ENCODE peak calls at places on chromosomes 3 and 15, in six cellular contexts. One of them, this sample, is unnamed.

GRCh38 chr3:171862993-171863521 is 19.9 kb downstream of the TMEM212 start:
- DNase-seq in thoracic aorta: no peak
- DNase-seq in activated CD8-positive, alpha-beta memory T cell treated with anti-CD3 and anti-CD28 coated beads for 48 hours: no peak
- DNase-seq in RPMI7951: peak
- DNase-seq in EH: peak
- DNase-seq in SK-N-SH: no peak
- DNase-seq in this sample: no peak

GRCh38 chr3:25460751-25461150 is 32.7 kb downstream of the RARB start:
- DNase-seq in thoracic aorta: no peak
- DNase-seq in activated CD8-positive, alpha-beta memory T cell treated with anti-CD3 and anti-CD28 coated beads for 48 hours: no peak
- DNase-seq in RPMI7951: no peak
- DNase-seq in EH: no peak
- DNase-seq in SK-N-SH: no peak
- DNase-seq in this sample: no peak

GRCh38 chr3:28139967-28140634 is 101.3 kb upstream of the CMC1 start:
- DNase-seq in thoracic aorta: no peak
- DNase-seq in activated CD8-positive, alpha-beta memory T cell treated with anti-CD3 and anti-CD28 coated beads for 48 hours: no peak
- DNase-seq in RPMI7951: no peak
- DNase-seq in EH: no peak
- DNase-seq in SK-N-SH: no peak
- DNase-seq in this sample: no peak

GRCh38 chr3:177491301-177492031 is 294.2 kb upstream of the TBL1XR1 start:
- DNase-seq in thoracic aorta: no peak
- DNase-seq in activated CD8-positive, alpha-beta memory T cell treated with anti-CD3 and anti-CD28 coated beads for 48 hours: no peak
- DNase-seq in RPMI7951: peak
- DNase-seq in EH: peak
- DNase-seq in SK-N-SH: peak
- DNase-seq in this sample: no peak

GRCh38 chr3:30187366-30187765 is 419.0 kb upstream of the TGFBR2 start:
- DNase-seq in thoracic aorta: no peak
- DNase-seq in activated CD8-positive, alpha-beta memory T cell treated with anti-CD3 and anti-CD28 coated beads for 48 hours: no peak
- DNase-seq in RPMI7951: no peak
- DNase-seq in EH: peak
- DNase-seq in SK-N-SH: no peak
- DNase-seq in this sample: no peak

GRCh38 chr15:33031324-33031736 is 163.2 kb downstream of the FMN1 start:
- DNase-seq in thoracic aorta: no peak
- DNase-seq in activated CD8-positive, alpha-beta memory T cell treated with anti-CD3 and anti-CD28 coated beads for 48 hours: no peak
- DNase-seq in RPMI7951: peak
- DNase-seq in EH: peak
- DNase-seq in SK-N-SH: no peak
- DNase-seq in this sample: no peak

GRCh38 chr3:129705274-129705673 is 98.8 kb upstream of the PLXND1 start:
- DNase-seq in thoracic aorta: no peak
- DNase-seq in activated CD8-positive, alpha-beta memory T cell treated with anti-CD3 and anti-CD28 coated beads for 48 hours: no peak
- DNase-seq in RPMI7951: no peak
- DNase-seq in EH: no peak
- DNase-seq in SK-N-SH: no peak
- DNase-seq in this sample: no peak

GRCh38 chr3:16658004-16658932 is 53.0 kb upstream of the DAZL start:
- DNase-seq in thoracic aorta: no peak
- DNase-seq in activated CD8-positive, alpha-beta memory T cell treated with anti-CD3 and anti-CD28 coated beads for 48 hours: no peak
- DNase-seq in RPMI7951: no peak
- DNase-seq in EH: peak
- DNase-seq in SK-N-SH: peak
- DNase-seq in this sample: no peak

GRCh38 chr3:118102737-118103136 is 931.9 kb downstream of the IGSF11 start:
- DNase-seq in thoracic aorta: no peak
- DNase-seq in activated CD8-positive, alpha-beta memory T cell treated with anti-CD3 and anti-CD28 coated beads for 48 hours: no peak
- DNase-seq in RPMI7951: peak
- DNase-seq in EH: no peak
- DNase-seq in SK-N-SH: no peak
- DNase-seq in this sample: no peak

GRCh38 chr3:152399374-152399773 is 130.6 kb downstream of the MBNL1 start:
- DNase-seq in thoracic aorta: no peak
- DNase-seq in activated CD8-positive, alpha-beta memory T cell treated with anti-CD3 and anti-CD28 coated beads for 48 hours: no peak
- DNase-seq in RPMI7951: peak
- DNase-seq in EH: peak
- DNase-seq in SK-N-SH: no peak
- DNase-seq in this sample: no peak

GRCh38 chr3:88195951-88196434 is 46.2 kb downstream of the C3orf38 start:
- DNase-seq in thoracic aorta: no peak
- DNase-seq in activated CD8-positive, alpha-beta memory T cell treated with anti-CD3 and anti-CD28 coated beads for 48 hours: no peak
- DNase-seq in RPMI7951: peak
- DNase-seq in EH: peak
- DNase-seq in SK-N-SH: no peak
- DNase-seq in this sample: no peak

GRCh38 chr3:109369510-109369909 is 32.2 kb upstream of the DPPA4 start:
- DNase-seq in thoracic aorta: no peak
- DNase-seq in activated CD8-positive, alpha-beta memory T cell treated with anti-CD3 and anti-CD28 coated beads for 48 hours: no peak
- DNase-seq in RPMI7951: peak
- DNase-seq in EH: no peak
- DNase-seq in SK-N-SH: no peak
- DNase-seq in this sample: no peak

GRCh38 chr15:101256756-101257155 is 4.9 kb upstream of the CHSY1 start:
- DNase-seq in thoracic aorta: no peak
- DNase-seq in activated CD8-positive, alpha-beta memory T cell treated with anti-CD3 and anti-CD28 coated beads for 48 hours: no peak
- DNase-seq in RPMI7951: no peak
- DNase-seq in EH: no peak
- DNase-seq in SK-N-SH: no peak
- DNase-seq in this sample: no peak

GRCh38 chr3:194323785-194324735 is 27.1 kb downstream of the CPN2 start:
- DNase-seq in thoracic aorta: no peak
- DNase-seq in activated CD8-positive, alpha-beta memory T cell treated with anti-CD3 and anti-CD28 coated beads for 48 hours: no peak
- DNase-seq in RPMI7951: peak
- DNase-seq in EH: peak
- DNase-seq in SK-N-SH: peak
- DNase-seq in this sample: no peak

GRCh38 chr3:16171009-16171408 is 3.5 kb upstream of the GALNT15 start:
- DNase-seq in thoracic aorta: no peak
- DNase-seq in activated CD8-positive, alpha-beta memory T cell treated with anti-CD3 and anti-CD28 coated beads for 48 hours: no peak
- DNase-seq in RPMI7951: no peak
- DNase-seq in EH: peak
- DNase-seq in SK-N-SH: no peak
- DNase-seq in this sample: no peak

GRCh38 chr3:17967111-17967510 is 224.7 kb upstream of the TBC1D5 start:
- DNase-seq in thoracic aorta: no peak
- DNase-seq in activated CD8-positive, alpha-beta memory T cell treated with anti-CD3 and anti-CD28 coated beads for 48 hours: no peak
- DNase-seq in RPMI7951: no peak
- DNase-seq in EH: no peak
- DNase-seq in SK-N-SH: no peak
- DNase-seq in this sample: no peak

GRCh38 chr3:157542711-157543485 is 39.7 kb upstream of the VEPH1 start:
- DNase-seq in thoracic aorta: no peak
- DNase-seq in activated CD8-positive, alpha-beta memory T cell treated with anti-CD3 and anti-CD28 coated beads for 48 hours: no peak
- DNase-seq in RPMI7951: peak
- DNase-seq in EH: peak
- DNase-seq in SK-N-SH: peak
- DNase-seq in this sample: peak

GRCh38 chr3:69329897-69330296 is 56.0 kb downstream of the FRMD4B start:
- DNase-seq in thoracic aorta: no peak
- DNase-seq in activated CD8-positive, alpha-beta memory T cell treated with anti-CD3 and anti-CD28 coated beads for 48 hours: no peak
- DNase-seq in RPMI7951: no peak
- DNase-seq in EH: peak
- DNase-seq in SK-N-SH: no peak
- DNase-seq in this sample: no peak

GRCh38 chr15:71295242-71296031 is 180.2 kb downstream of the THSD4 start:
- DNase-seq in thoracic aorta: no peak
- DNase-seq in activated CD8-positive, alpha-beta memory T cell treated with anti-CD3 and anti-CD28 coated beads for 48 hours: no peak
- DNase-seq in RPMI7951: peak
- DNase-seq in EH: peak
- DNase-seq in SK-N-SH: no peak
- DNase-seq in this sample: no peak

GRCh38 chr3:42960282-42960681 is 18.8 kb upstream of the GASK1A start:
- DNase-seq in thoracic aorta: no peak
- DNase-seq in activated CD8-positive, alpha-beta memory T cell treated with anti-CD3 and anti-CD28 coated beads for 48 hours: no peak
- DNase-seq in RPMI7951: peak
- DNase-seq in EH: peak
- DNase-seq in SK-N-SH: no peak
- DNase-seq in this sample: no peak

GRCh38 chr3:159877924-159878323 is 110.7 kb upstream of the IL12A start:
- DNase-seq in thoracic aorta: no peak
- DNase-seq in activated CD8-positive, alpha-beta memory T cell treated with anti-CD3 and anti-CD28 coated beads for 48 hours: no peak
- DNase-seq in RPMI7951: no peak
- DNase-seq in EH: no peak
- DNase-seq in SK-N-SH: no peak
- DNase-seq in this sample: no peak

GRCh38 chr15:99485153-99485947 is 80.4 kb upstream of the MEF2A start:
- DNase-seq in thoracic aorta: no peak
- DNase-seq in activated CD8-positive, alpha-beta memory T cell treated with anti-CD3 and anti-CD28 coated beads for 48 hours: no peak
- DNase-seq in RPMI7951: no peak
- DNase-seq in EH: no peak
- DNase-seq in SK-N-SH: no peak
- DNase-seq in this sample: no peak

GRCh38 chr3:191531434-191531833 is 70.5 kb downstream of the PYDC2 start:
- DNase-seq in thoracic aorta: no peak
- DNase-seq in activated CD8-positive, alpha-beta memory T cell treated with anti-CD3 and anti-CD28 coated beads for 48 hours: no peak
- DNase-seq in RPMI7951: no peak
- DNase-seq in EH: no peak
- DNase-seq in SK-N-SH: no peak
- DNase-seq in this sample: no peak

GRCh38 chr3:194633349-194634004 is at the start of gene TMEM44:
- DNase-seq in thoracic aorta: no peak
- DNase-seq in activated CD8-positive, alpha-beta memory T cell treated with anti-CD3 and anti-CD28 coated beads for 48 hours: peak
- DNase-seq in RPMI7951: peak
- DNase-seq in EH: peak
- DNase-seq in SK-N-SH: peak
- DNase-seq in this sample: no peak

GRCh38 chr3:73498764-73499622 is 125.7 kb downstream of the PDZRN3 start:
- DNase-seq in thoracic aorta: no peak
- DNase-seq in activated CD8-positive, alpha-beta memory T cell treated with anti-CD3 and anti-CD28 coated beads for 48 hours: no peak
- DNase-seq in RPMI7951: no peak
- DNase-seq in EH: no peak
- DNase-seq in SK-N-SH: no peak
- DNase-seq in this sample: no peak

GRCh38 chr15:36860792-36861191 is 239.6 kb downstream of the MEIS2 start:
- DNase-seq in thoracic aorta: no peak
- DNase-seq in activated CD8-positive, alpha-beta memory T cell treated with anti-CD3 and anti-CD28 coated beads for 48 hours: no peak
- DNase-seq in RPMI7951: no peak
- DNase-seq in EH: no peak
- DNase-seq in SK-N-SH: no peak
- DNase-seq in this sample: no peak

GRCh38 chr3:175741951-175742350 is 882.8 kb downstream of the NAALADL2 start:
- DNase-seq in thoracic aorta: no peak
- DNase-seq in activated CD8-positive, alpha-beta memory T cell treated with anti-CD3 and anti-CD28 coated beads for 48 hours: no peak
- DNase-seq in RPMI7951: no peak
- DNase-seq in EH: peak
- DNase-seq in SK-N-SH: no peak
- DNase-seq in this sample: no peak

GRCh38 chr3:163315786-163316185 is 1762.5 kb downstream of the SI start:
- DNase-seq in thoracic aorta: no peak
- DNase-seq in activated CD8-positive, alpha-beta memory T cell treated with anti-CD3 and anti-CD28 coated beads for 48 hours: no peak
- DNase-seq in RPMI7951: no peak
- DNase-seq in EH: no peak
- DNase-seq in SK-N-SH: no peak
- DNase-seq in this sample: no peak